ENCODE peak calls at places on chromosomes 11 and 22, in ten cellular contexts. One of them, this sample, is unnamed.

GRCh38 chr22:16964366-16964765 is 43.7 kb downstream of the GAB4 start:
- DNase-seq in SK-N-SH: no peak
- DNase-seq in sigmoid colon: no peak
- DNase-seq in GM12878: no peak
- DNase-seq in K562: no peak
- DNase-seq in stomach: no peak
- DNase-seq in ovary: no peak
- DNase-seq in A549: no peak
- DNase-seq in transverse colon: no peak
- DNase-seq in suprapubic skin: no peak
- DNase-seq in this sample: no peak

GRCh38 chr22:25976346-25976745 is 192.9 kb upstream of the SEZ6L start:
- DNase-seq in stomach: no peak
- DNase-seq in suprapubic skin: no peak
- DNase-seq in A549: no peak
- DNase-seq in sigmoid colon: no peak
- DNase-seq in transverse colon: no peak
- DNase-seq in ovary: no peak
- DNase-seq in K562: no peak
- DNase-seq in SK-N-SH: no peak
- DNase-seq in GM12878: no peak
- DNase-seq in this sample: no peak

GRCh38 chr22:39920134-39920743 is 19.4 kb downstream of the GRAP2 start:
- DNase-seq in GM12878: no peak
- DNase-seq in A549: no peak
- DNase-seq in transverse colon: no peak
- DNase-seq in ovary: no peak
- DNase-seq in SK-N-SH: no peak
- DNase-seq in sigmoid colon: no peak
- DNase-seq in stomach: no peak
- DNase-seq in K562: peak
- DNase-seq in suprapubic skin: no peak
- DNase-seq in this sample: no peak

GRCh38 chr11:2767751-2768150 is 68.0 kb upstream of the KCNQ1OT1 start:
- DNase-seq in SK-N-SH: no peak
- DNase-seq in A549: no peak
- DNase-seq in suprapubic skin: peak
- DNase-seq in transverse colon: no peak
- DNase-seq in stomach: no peak
- DNase-seq in K562: no peak
- DNase-seq in sigmoid colon: no peak
- DNase-seq in GM12878: no peak
- DNase-seq in ovary: no peak
- DNase-seq in this sample: no peak

GRCh38 chr11:86571273-86571948 is 101.0 kb downstream of the ME3 start:
- DNase-seq in sigmoid colon: no peak
- DNase-seq in SK-N-SH: peak
- DNase-seq in stomach: no peak
- DNase-seq in A549: peak
- DNase-seq in K562: peak
- DNase-seq in suprapubic skin: no peak
- DNase-seq in transverse colon: peak
- DNase-seq in ovary: no peak
- DNase-seq in GM12878: no peak
- DNase-seq in this sample: no peak

GRCh38 chr11:92415246-92415645 is 190.6 kb downstream of the FAT3 start:
- DNase-seq in GM12878: no peak
- DNase-seq in A549: no peak
- DNase-seq in K562: no peak
- DNase-seq in ovary: no peak
- DNase-seq in transverse colon: no peak
- DNase-seq in stomach: no peak
- DNase-seq in suprapubic skin: no peak
- DNase-seq in SK-N-SH: no peak
- DNase-seq in sigmoid colon: no peak
- DNase-seq in this sample: no peak

GRCh38 chr11:133162228-133162627 is 370.1 kb downstream of the OPCML start:
- DNase-seq in sigmoid colon: no peak
- DNase-seq in K562: no peak
- DNase-seq in A549: no peak
- DNase-seq in stomach: peak
- DNase-seq in SK-N-SH: no peak
- DNase-seq in GM12878: no peak
- DNase-seq in transverse colon: peak
- DNase-seq in suprapubic skin: no peak
- DNase-seq in ovary: no peak
- DNase-seq in this sample: no peak

GRCh38 chr11:109527496-109527895 is 105.5 kb downstream of the C11orf87 start:
- DNase-seq in suprapubic skin: no peak
- DNase-seq in SK-N-SH: no peak
- DNase-seq in ovary: no peak
- DNase-seq in A549: no peak
- DNase-seq in sigmoid colon: no peak
- DNase-seq in GM12878: no peak
- DNase-seq in K562: no peak
- DNase-seq in stomach: no peak
- DNase-seq in transverse colon: no peak
- DNase-seq in this sample: no peak

GRCh38 chr11:32435511-32435946 is at the start of gene WT1:
- DNase-seq in A549: peak
- DNase-seq in transverse colon: no peak
- DNase-seq in suprapubic skin: no peak
- DNase-seq in SK-N-SH: peak
- DNase-seq in K562: peak
- DNase-seq in sigmoid colon: no peak
- DNase-seq in GM12878: no peak
- DNase-seq in stomach: no peak
- DNase-seq in ovary: peak
- DNase-seq in this sample: no peak

GRCh38 chr11:78192223-78192719 is 3.6 kb downstream of the USP35 start:
- DNase-seq in A549: no peak
- DNase-seq in K562: peak
- DNase-seq in transverse colon: no peak
- DNase-seq in ovary: no peak
- DNase-seq in stomach: no peak
- DNase-seq in GM12878: no peak
- DNase-seq in sigmoid colon: peak
- DNase-seq in SK-N-SH: no peak
- DNase-seq in suprapubic skin: peak
- DNase-seq in this sample: no peak

GRCh38 chr11:73671701-73672100 is 25.3 kb downstream of the PLEKHB1 start:
- DNase-seq in A549: no peak
- DNase-seq in K562: no peak
- DNase-seq in SK-N-SH: no peak
- DNase-seq in sigmoid colon: no peak
- DNase-seq in stomach: no peak
- DNase-seq in ovary: peak
- DNase-seq in transverse colon: no peak
- DNase-seq in suprapubic skin: no peak
- DNase-seq in GM12878: no peak
- DNase-seq in this sample: no peak

GRCh38 chr11:119307219-119307618 is 9.7 kb downstream of the MCAM start:
- DNase-seq in K562: no peak
- DNase-seq in transverse colon: no peak
- DNase-seq in stomach: no peak
- DNase-seq in GM12878: no peak
- DNase-seq in sigmoid colon: no peak
- DNase-seq in ovary: no peak
- DNase-seq in suprapubic skin: no peak
- DNase-seq in SK-N-SH: peak
- DNase-seq in A549: no peak
- DNase-seq in this sample: no peak

GRCh38 chr11:128047026-128047425 is 540.3 kb downstream of the ETS1 start:
- DNase-seq in A549: no peak
- DNase-seq in suprapubic skin: no peak
- DNase-seq in GM12878: no peak
- DNase-seq in SK-N-SH: no peak
- DNase-seq in transverse colon: no peak
- DNase-seq in sigmoid colon: no peak
- DNase-seq in ovary: no peak
- DNase-seq in K562: no peak
- DNase-seq in stomach: no peak
- DNase-seq in this sample: no peak

GRCh38 chr11:113393501-113393985 is 6.0 kb downstream of the ANKK1 start:
- DNase-seq in A549: no peak
- DNase-seq in GM12878: no peak
- DNase-seq in transverse colon: no peak
- DNase-seq in sigmoid colon: no peak
- DNase-seq in stomach: no peak
- DNase-seq in K562: no peak
- DNase-seq in suprapubic skin: no peak
- DNase-seq in ovary: no peak
- DNase-seq in SK-N-SH: no peak
- DNase-seq in this sample: no peak

GRCh38 chr11:28625532-28625931 is 517.3 kb downstream of the METTL15 start:
- DNase-seq in sigmoid colon: no peak
- DNase-seq in GM12878: no peak
- DNase-seq in suprapubic skin: no peak
- DNase-seq in ovary: no peak
- DNase-seq in A549: no peak
- DNase-seq in stomach: no peak
- DNase-seq in K562: no peak
- DNase-seq in transverse colon: no peak
- DNase-seq in SK-N-SH: no peak
- DNase-seq in this sample: no peak
- TF ChIP-seq EP300 in sigmoid colon: no peak
- TF ChIP-seq EP300 in GM12878: peak
- TF ChIP-seq EP300 in suprapubic skin: no peak
- TF ChIP-seq EP300 in ovary: no peak
- TF ChIP-seq EP300 in A549: no peak
- TF ChIP-seq EP300 in stomach: no peak
- TF ChIP-seq EP300 in K562: no peak
- TF ChIP-seq EP300 in transverse colon: no peak
- TF ChIP-seq EP300 in SK-N-SH: no peak
- TF ChIP-seq EP300 in this sample: no peak

GRCh38 chr11:75031224-75031753 is 42.6 kb downstream of the NEU3 start:
- DNase-seq in ovary: no peak
- DNase-seq in stomach: no peak
- DNase-seq in sigmoid colon: no peak
- DNase-seq in transverse colon: no peak
- DNase-seq in A549: peak
- DNase-seq in GM12878: no peak
- DNase-seq in K562: peak
- DNase-seq in suprapubic skin: no peak
- DNase-seq in SK-N-SH: no peak
- DNase-seq in this sample: no peak
- TF ChIP-seq EP300 in ovary: no peak
- TF ChIP-seq EP300 in stomach: no peak
- TF ChIP-seq EP300 in sigmoid colon: no peak
- TF ChIP-seq EP300 in transverse colon: no peak
- TF ChIP-seq EP300 in A549: no peak
- TF ChIP-seq EP300 in GM12878: no peak
- TF ChIP-seq EP300 in K562: peak
- TF ChIP-seq EP300 in suprapubic skin: no peak
- TF ChIP-seq EP300 in SK-N-SH: no peak
- TF ChIP-seq EP300 in this sample: no peak

GRCh38 chr11:118223992-118224391 is 819 bp downstream of the JAML start:
- DNase-seq in A549: no peak
- DNase-seq in sigmoid colon: no peak
- DNase-seq in transverse colon: no peak
- DNase-seq in stomach: no peak
- DNase-seq in ovary: no peak
- DNase-seq in suprapubic skin: no peak
- DNase-seq in SK-N-SH: no peak
- DNase-seq in GM12878: no peak
- DNase-seq in K562: no peak
- DNase-seq in this sample: no peak
- TF ChIP-seq EP300 in A549: no peak
- TF ChIP-seq EP300 in sigmoid colon: no peak
- TF ChIP-seq EP300 in transverse colon: no peak
- TF ChIP-seq EP300 in stomach: no peak
- TF ChIP-seq EP300 in ovary: no peak
- TF ChIP-seq EP300 in suprapubic skin: no peak
- TF ChIP-seq EP300 in SK-N-SH: no peak
- TF ChIP-seq EP300 in GM12878: no peak
- TF ChIP-seq EP300 in K562: no peak
- TF ChIP-seq EP300 in this sample: no peak

GRCh38 chr22:30943368-30943767 is 25.2 kb downstream of the MORC2 start:
- DNase-seq in stomach: no peak
- DNase-seq in ovary: no peak
- DNase-seq in transverse colon: no peak
- DNase-seq in suprapubic skin: no peak
- DNase-seq in GM12878: no peak
- DNase-seq in sigmoid colon: no peak
- DNase-seq in K562: no peak
- DNase-seq in SK-N-SH: no peak
- DNase-seq in A549: no peak
- DNase-seq in this sample: no peak

GRCh38 chr22:30944986-30945385 is 23.6 kb downstream of the MORC2 start:
- DNase-seq in SK-N-SH: no peak
- DNase-seq in K562: no peak
- DNase-seq in A549: no peak
- DNase-seq in sigmoid colon: no peak
- DNase-seq in ovary: no peak
- DNase-seq in suprapubic skin: no peak
- DNase-seq in transverse colon: no peak
- DNase-seq in GM12878: no peak
- DNase-seq in stomach: no peak
- DNase-seq in this sample: no peak

GRCh38 chr22:30945653-30946052 is 22.9 kb downstream of the MORC2 start:
- DNase-seq in transverse colon: no peak
- DNase-seq in A549: no peak
- DNase-seq in SK-N-SH: no peak
- DNase-seq in K562: no peak
- DNase-seq in GM12878: no peak
- DNase-seq in sigmoid colon: no peak
- DNase-seq in ovary: no peak
- DNase-seq in suprapubic skin: no peak
- DNase-seq in stomach: no peak
- DNase-seq in this sample: no peak

GRCh38 chr22:30941363-30941740 is 27.2 kb downstream of the MORC2 start:
- DNase-seq in stomach: no peak
- DNase-seq in SK-N-SH: no peak
- DNase-seq in sigmoid colon: no peak
- DNase-seq in GM12878: no peak
- DNase-seq in transverse colon: no peak
- DNase-seq in K562: no peak
- DNase-seq in ovary: no peak
- DNase-seq in A549: no peak
- DNase-seq in suprapubic skin: no peak
- DNase-seq in this sample: no peak

DNA sequence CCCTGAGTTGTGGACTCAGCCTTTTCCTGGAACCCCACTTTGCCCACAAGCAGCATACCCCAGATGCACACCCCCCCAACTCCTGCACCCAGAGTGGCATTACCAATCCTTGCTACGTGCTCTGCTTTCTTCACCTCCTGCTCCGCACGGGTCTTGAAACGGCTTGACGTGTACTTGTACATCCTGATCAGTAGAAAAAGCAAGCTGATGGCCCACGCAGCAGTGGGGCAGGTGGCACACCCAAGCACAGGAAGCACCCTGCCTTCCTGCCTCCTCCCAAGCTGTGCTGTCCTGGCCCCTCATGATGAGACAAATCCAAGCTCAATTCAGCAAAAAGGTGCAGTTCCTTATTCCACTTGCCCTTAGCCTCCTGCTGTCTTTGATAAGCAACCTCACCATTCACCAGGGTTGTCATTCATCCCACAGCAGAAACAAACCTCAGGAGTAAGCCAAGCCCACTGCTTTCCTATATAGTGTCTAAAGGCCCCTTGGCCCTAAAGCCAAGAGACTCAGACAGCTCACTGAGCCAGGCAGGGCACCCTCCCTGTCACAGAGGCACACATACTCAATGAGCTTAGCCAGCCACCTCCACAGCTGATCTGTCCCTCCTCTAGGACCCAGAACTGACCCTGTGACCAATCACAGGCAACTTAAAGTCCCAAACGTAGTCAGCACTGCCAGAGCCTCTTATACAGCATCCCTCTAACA is 27.8 kb downstream of the MORC2 start:
- DNase-seq in K562: no peak
- DNase-seq in ovary: no peak
- DNase-seq in stomach: no peak
- DNase-seq in A549: no peak
- DNase-seq in suprapubic skin: no peak
- DNase-seq in SK-N-SH: no peak
- DNase-seq in GM12878: no peak
- DNase-seq in transverse colon: no peak
- DNase-seq in sigmoid colon: no peak
- DNase-seq in this sample: no peak
- TF ChIP-seq EP300 in K562: no peak
- TF ChIP-seq EP300 in ovary: no peak
- TF ChIP-seq EP300 in stomach: no peak
- TF ChIP-seq EP300 in A549: no peak
- TF ChIP-seq EP300 in suprapubic skin: no peak
- TF ChIP-seq EP300 in SK-N-SH: no peak
- TF ChIP-seq EP300 in GM12878: no peak
- TF ChIP-seq EP300 in transverse colon: no peak
- TF ChIP-seq EP300 in sigmoid colon: no peak
- TF ChIP-seq EP300 in this sample: no peak

This sample was measured in tibial nerve.